ENCODE peak calls at places on chromosome 16, in four cellular contexts. One of them, this sample, is unnamed. For H3K27me3 and H3K4me1, the result is how much of the 10 kb centered on the place peaks cover.

GRCh38 chr16:73288435-73288834 is 240.5 kb upstream of the ZFHX3 start:
- DNase-seq in IMR-90: no peak
- DNase-seq in stomach: no peak
- DNase-seq in adrenal gland: no peak
- DNase-seq in this sample: no peak

GRCh38 chr16:11759163-11759834 is 16.6 kb upstream of the TXNDC11 start:
- DNase-seq in adrenal gland: no peak
- DNase-seq in stomach: peak
- DNase-seq in IMR-90: no peak
- DNase-seq in this sample: no peak

GRCh38 chr16:61587526-61587925 is 448.7 kb downstream of the CDH8 start:
- DNase-seq in stomach: no peak
- DNase-seq in adrenal gland: no peak
- DNase-seq in IMR-90: no peak
- DNase-seq in this sample: no peak

GRCh38 chr16:3274947-3275346 is 8.3 kb upstream of the ZNF263 start:
- DNase-seq in adrenal gland: no peak
- DNase-seq in IMR-90: no peak
- DNase-seq in stomach: no peak
- DNase-seq in this sample: no peak

GRCh38 chr16:19707699-19708497 is 10.1 kb downstream of the KNOP1 start:
- DNase-seq in adrenal gland: no peak
- DNase-seq in IMR-90: no peak
- DNase-seq in stomach: no peak
- DNase-seq in this sample: no peak

GRCh38 chr16:4116328-4117249 is at the start of gene ADCY9:
- DNase-seq in adrenal gland: peak
- DNase-seq in IMR-90: peak
- DNase-seq in stomach: peak
- DNase-seq in this sample: peak

GRCh38 chr16:68179855-68180254 is 56.1 kb downstream of the ESRP2 start:
- DNase-seq in stomach: no peak
- DNase-seq in IMR-90: no peak
- DNase-seq in adrenal gland: no peak
- DNase-seq in this sample: no peak

GRCh38 chr16:3004319-3004718 is 8.4 kb upstream of the CLDN9 start:
- DNase-seq in stomach: no peak
- DNase-seq in adrenal gland: no peak
- DNase-seq in IMR-90: no peak
- DNase-seq in this sample: no peak

GRCh38 chr16:51440096-51440495 is 289.0 kb upstream of the SALL1 start:
- DNase-seq in adrenal gland: no peak
- DNase-seq in stomach: no peak
- DNase-seq in IMR-90: no peak
- DNase-seq in this sample: no peak

GRCh38 chr16:87496101-87496801 is 3.4 kb upstream of the ZCCHC14 start:
- DNase-seq in IMR-90: no peak
- DNase-seq in stomach: no peak
- DNase-seq in adrenal gland: no peak
- DNase-seq in this sample: no peak

GRCh38 chr16:64012166-64012565 is 1109.7 kb downstream of the CDH11 start:
- DNase-seq in adrenal gland: no peak
- DNase-seq in IMR-90: no peak
- DNase-seq in stomach: no peak
- DNase-seq in this sample: no peak

GRCh38 chr16:17206712-17207111 is 264.0 kb downstream of the XYLT1 start:
- DNase-seq in stomach: no peak
- DNase-seq in adrenal gland: no peak
- DNase-seq in IMR-90: no peak
- DNase-seq in this sample: no peak

GRCh38 chr16:31134625-31135534 is 647 bp downstream of the PRSS8 start:
- DNase-seq in stomach: peak
- DNase-seq in adrenal gland: no peak
- DNase-seq in IMR-90: no peak
- DNase-seq in this sample: no peak

GRCh38 chr16:88634141-88634993 is 4.0 kb upstream of the IL17C start:
- DNase-seq in stomach: peak
- DNase-seq in IMR-90: peak
- DNase-seq in adrenal gland: no peak
- DNase-seq in this sample: no peak

GRCh38 chr16:49470550-49470949 is 96.9 kb downstream of the C16orf78 start:
- DNase-seq in IMR-90: no peak
- DNase-seq in adrenal gland: no peak
- DNase-seq in stomach: peak
- DNase-seq in this sample: no peak

GRCh38 chr16:9061358-9061813 is 30.1 kb upstream of the HAPSTR1 start:
- DNase-seq in IMR-90: peak
- DNase-seq in adrenal gland: no peak
- DNase-seq in stomach: no peak
- DNase-seq in this sample: no peak

GRCh38 chr16:84449156-84450140 is 55.0 kb downstream of the MEAK7 start:
- DNase-seq in stomach: peak
- DNase-seq in IMR-90: no peak
- DNase-seq in adrenal gland: no peak
- DNase-seq in this sample: no peak

GRCh38 chr16:63602206-63602927 is 1519.5 kb downstream of the CDH11 start:
- DNase-seq in IMR-90: no peak
- DNase-seq in stomach: no peak
- DNase-seq in adrenal gland: no peak
- DNase-seq in this sample: no peak

GRCh38 chr16:87724490-87725291 is 41.1 kb downstream of the KLHDC4 start:
- DNase-seq in IMR-90: no peak
- DNase-seq in stomach: no peak
- DNase-seq in adrenal gland: no peak
- DNase-seq in this sample: no peak

GRCh38 chr16:13835935-13836334 is 84.0 kb upstream of the ERCC4 start:
- DNase-seq in IMR-90: no peak
- DNase-seq in stomach: no peak
- DNase-seq in adrenal gland: no peak
- DNase-seq in this sample: no peak

GRCh38 chr16:57757326-57757786 is 21.8 kb downstream of the KATNB1 start:
- DNase-seq in adrenal gland: peak
- DNase-seq in stomach: peak
- DNase-seq in IMR-90: peak
- DNase-seq in this sample: peak

GRCh38 chr16:67928561-67929364 is 2.9 kb downstream of the CTRL start:
- DNase-seq in adrenal gland: peak
- DNase-seq in IMR-90: peak
- DNase-seq in stomach: peak
- DNase-seq in this sample: peak

GRCh38 chr16:31427441-31428276 is 501 bp downstream of the COX6A2 start:
- DNase-seq in adrenal gland: peak
- DNase-seq in stomach: peak
- DNase-seq in IMR-90: no peak
- DNase-seq in this sample: peak

GRCh38 chr16:4936991-4937781 is at the start of gene PPL:
- DNase-seq in IMR-90: no peak
- DNase-seq in stomach: peak
- DNase-seq in adrenal gland: peak
- DNase-seq in this sample: no peak

DNA sequence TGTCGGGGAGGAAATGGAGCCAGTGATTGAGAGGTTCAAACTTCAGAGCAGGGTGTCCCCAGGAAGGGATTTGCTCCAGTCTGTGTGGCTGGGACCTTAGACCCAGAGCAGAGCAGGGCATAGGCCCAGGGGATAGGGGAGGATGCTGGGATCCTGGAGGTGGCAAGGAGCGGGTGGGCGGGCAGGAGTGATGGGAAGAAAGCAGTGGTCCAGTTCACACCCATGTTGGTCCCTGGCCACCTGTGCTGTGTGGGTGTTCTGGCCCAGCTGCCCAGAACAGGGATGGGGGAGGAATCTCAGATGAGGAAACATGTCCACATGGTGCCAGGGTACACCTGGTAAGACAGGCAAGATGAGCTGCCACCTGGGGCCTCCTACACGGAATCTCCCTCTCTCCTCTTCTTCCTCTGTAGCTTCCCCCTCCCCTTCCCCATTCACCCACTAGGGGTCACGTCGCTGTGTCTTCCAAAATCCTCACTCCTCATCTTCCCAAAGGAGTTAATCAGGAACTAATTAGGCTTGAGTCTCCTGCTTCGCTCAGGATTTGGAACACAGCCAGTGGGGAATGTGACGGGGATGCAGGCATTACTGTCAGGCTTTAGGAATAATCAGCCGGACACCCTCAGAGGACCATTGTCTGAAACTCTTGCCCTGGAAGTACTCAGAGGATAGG is 2.3 kb downstream of the BEAN1 start:
- DNase-seq in IMR-90: no peak
- DNase-seq in adrenal gland: no peak
- DNase-seq in stomach: no peak
- DNase-seq in this sample: no peak
- TF ChIP-seq CTCF in IMR-90: no peak
- TF ChIP-seq CTCF in adrenal gland: no peak
- TF ChIP-seq CTCF in stomach: no peak
- TF ChIP-seq CTCF in this sample: no peak

GRCh38 chr16:30006659-30007377 is 4.0 kb downstream of the DOC2A start:
- DNase-seq in adrenal gland: no peak
- DNase-seq in IMR-90: no peak
- DNase-seq in stomach: no peak
- DNase-seq in this sample: no peak

GRCh38 chr16:30009085-30009862 is 1.6 kb downstream of the DOC2A start:
- DNase-seq in IMR-90: no peak
- DNase-seq in stomach: no peak
- DNase-seq in adrenal gland: no peak
- DNase-seq in this sample: no peak

GRCh38 chr16:30006095-30006473 is 4.7 kb downstream of the DOC2A start:
- DNase-seq in adrenal gland: no peak
- DNase-seq in IMR-90: no peak
- DNase-seq in stomach: no peak
- DNase-seq in this sample: no peak

GRCh38 chr16:30005341-30006094 is 5.3 kb downstream of the DOC2A start:
- DNase-seq in stomach: peak
- DNase-seq in adrenal gland: peak
- DNase-seq in IMR-90: peak
- DNase-seq in this sample: peak

DNA sequence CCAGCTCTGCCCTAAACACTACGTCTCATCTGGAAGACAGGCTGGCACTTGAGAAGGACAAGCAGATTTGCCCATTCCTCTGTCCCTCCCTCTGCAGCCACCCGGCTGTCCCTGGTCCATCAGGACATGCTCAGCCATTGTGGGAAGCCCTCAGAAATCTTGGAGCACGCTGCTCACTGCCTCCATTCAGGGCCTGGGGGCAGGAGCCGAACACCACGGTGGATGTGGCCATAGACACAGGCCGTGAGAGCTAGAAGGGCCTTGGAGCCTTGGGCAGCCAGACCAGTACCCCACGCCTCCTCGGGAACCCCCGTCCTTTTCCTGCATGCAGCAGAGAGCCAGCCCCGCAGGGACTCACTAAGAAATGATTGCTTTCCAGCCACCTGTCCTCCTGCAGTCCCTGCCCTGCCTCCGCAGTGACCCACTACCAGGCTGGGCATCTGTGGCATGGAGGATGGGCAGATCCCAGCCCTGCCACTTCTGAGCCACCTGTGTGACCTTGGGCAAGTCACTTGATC is 3.4 kb downstream of the DOC2A start:
- DNase-seq in stomach: no peak
- DNase-seq in adrenal gland: no peak
- DNase-seq in IMR-90: no peak
- DNase-seq in this sample: no peak
- H3K27me3 ChIP-seq in stomach: half or more
- H3K27me3 ChIP-seq in adrenal gland: under half
- H3K27me3 ChIP-seq in IMR-90: under half
- H3K27me3 ChIP-seq in this sample: under half

GRCh38 chr16:85522517-85522841 is 90.6 kb upstream of the GSE1 start:
- DNase-seq in adrenal gland: no peak
- DNase-seq in IMR-90: no peak
- DNase-seq in stomach: no peak
- DNase-seq in this sample: no peak
- H3K4me1 ChIP-seq in adrenal gland: under half
- H3K4me1 ChIP-seq in IMR-90: under half
- H3K4me1 ChIP-seq in stomach: half or more
- H3K4me1 ChIP-seq in this sample: under half

GRCh38 chr16:15427648-15428239 is 6.6 kb upstream of the BMERB1 start:
- DNase-seq in IMR-90: peak
- DNase-seq in adrenal gland: peak
- DNase-seq in stomach: peak
- DNase-seq in this sample: peak

GRCh38 chr16:15422222-15422621 is 12.2 kb upstream of the BMERB1 start:
- DNase-seq in adrenal gland: no peak
- DNase-seq in stomach: peak
- DNase-seq in IMR-90: no peak
- DNase-seq in this sample: no peak

GRCh38 chr16:15425861-15426260 is 8.5 kb upstream of the BMERB1 start:
- DNase-seq in stomach: no peak
- DNase-seq in IMR-90: no peak
- DNase-seq in adrenal gland: no peak
- DNase-seq in this sample: no peak
- TF ChIP-seq CTCF in stomach: no peak
- TF ChIP-seq CTCF in IMR-90: no peak
- TF ChIP-seq CTCF in adrenal gland: no peak
- TF ChIP-seq CTCF in this sample: no peak

DNA sequence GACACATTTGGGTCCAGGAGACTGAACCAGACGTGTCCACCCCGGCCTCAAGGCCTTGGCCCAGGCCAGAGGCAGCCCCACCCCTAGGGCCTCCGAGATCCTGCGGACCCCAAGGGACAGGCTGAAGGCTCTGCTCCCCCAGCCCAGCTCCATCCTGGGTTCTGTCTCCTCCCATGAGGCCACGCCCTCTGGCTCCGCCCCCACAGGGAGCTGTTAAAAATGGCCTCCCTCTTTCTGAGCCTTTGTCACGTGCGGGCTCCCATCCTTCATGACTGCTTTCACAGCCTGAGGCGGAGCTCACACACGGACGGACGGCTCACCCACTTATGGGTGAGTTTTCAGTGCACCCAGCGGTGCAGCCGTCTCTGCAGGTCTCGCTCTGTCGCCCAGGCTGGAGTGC is 6.5 kb upstream of the CACNA1H start:
- DNase-seq in adrenal gland: no peak
- DNase-seq in stomach: no peak
- DNase-seq in IMR-90: no peak
- DNase-seq in this sample: no peak
- H3K27me3 ChIP-seq in adrenal gland: under half
- H3K27me3 ChIP-seq in stomach: under half
- H3K27me3 ChIP-seq in IMR-90: under half
- H3K27me3 ChIP-seq in this sample: under half

GRCh38 chr16:81454044-81454443 is 9.4 kb downstream of the CMIP start:
- DNase-seq in stomach: no peak
- DNase-seq in adrenal gland: no peak
- DNase-seq in IMR-90: no peak
- DNase-seq in this sample: no peak
- H3K4me1 ChIP-seq in stomach: half or more
- H3K4me1 ChIP-seq in adrenal gland: under half
- H3K4me1 ChIP-seq in IMR-90: under half
- H3K4me1 ChIP-seq in this sample: under half

This sample was measured in CD8-positive, alpha-beta T cell.